ENCODE peak calls at places on chromosomes 2 and 18, in eight cellular contexts. One of them, this sample, is unnamed.

GRCh38 chr18:74303306-74303705 is 11.5 kb upstream of the CYB5A start:
- DNase-seq in C1 segment of cervical spinal cord: no peak
- DNase-seq in non-pigmented ciliary epithelial cell: no peak
- DNase-seq in CD8-positive, alpha-beta memory T cell: no peak
- DNase-seq in Kasumi-1: no peak
- DNase-seq in activated effector memory CD4-positive, alpha-beta T cell treated with anti-CD3 and anti-CD28 coated beads, Interleukin-2, amount 50 U/mL, for 16 hours: no peak
- DNase-seq in foreskin fibroblast: no peak
- DNase-seq in colonic mucosa: no peak
- DNase-seq in this sample: no peak

GRCh38 chr2:241976296-241976695 is 106.8 kb downstream of the RTP5 start:
- DNase-seq in C1 segment of cervical spinal cord: no peak
- DNase-seq in non-pigmented ciliary epithelial cell: no peak
- DNase-seq in CD8-positive, alpha-beta memory T cell: no peak
- DNase-seq in Kasumi-1: no peak
- DNase-seq in activated effector memory CD4-positive, alpha-beta T cell treated with anti-CD3 and anti-CD28 coated beads, Interleukin-2, amount 50 U/mL, for 16 hours: no peak
- DNase-seq in foreskin fibroblast: no peak
- DNase-seq in colonic mucosa: no peak
- DNase-seq in this sample: no peak

GRCh38 chr2:651961-652373 is 25.2 kb downstream of the TMEM18 start:
- DNase-seq in C1 segment of cervical spinal cord: no peak
- DNase-seq in non-pigmented ciliary epithelial cell: no peak
- DNase-seq in CD8-positive, alpha-beta memory T cell: no peak
- DNase-seq in Kasumi-1: no peak
- DNase-seq in activated effector memory CD4-positive, alpha-beta T cell treated with anti-CD3 and anti-CD28 coated beads, Interleukin-2, amount 50 U/mL, for 16 hours: peak
- DNase-seq in foreskin fibroblast: no peak
- DNase-seq in colonic mucosa: no peak
- DNase-seq in this sample: no peak

GRCh38 chr2:102062802-102063201 is 71.0 kb downstream of the IL1R2 start:
- DNase-seq in C1 segment of cervical spinal cord: no peak
- DNase-seq in non-pigmented ciliary epithelial cell: no peak
- DNase-seq in CD8-positive, alpha-beta memory T cell: no peak
- DNase-seq in Kasumi-1: no peak
- DNase-seq in activated effector memory CD4-positive, alpha-beta T cell treated with anti-CD3 and anti-CD28 coated beads, Interleukin-2, amount 50 U/mL, for 16 hours: no peak
- DNase-seq in foreskin fibroblast: no peak
- DNase-seq in colonic mucosa: no peak
- DNase-seq in this sample: no peak

GRCh38 chr2:108988076-108988795 is 784 bp downstream of the EDAR start:
- DNase-seq in C1 segment of cervical spinal cord: no peak
- DNase-seq in non-pigmented ciliary epithelial cell: no peak
- DNase-seq in CD8-positive, alpha-beta memory T cell: no peak
- DNase-seq in Kasumi-1: no peak
- DNase-seq in activated effector memory CD4-positive, alpha-beta T cell treated with anti-CD3 and anti-CD28 coated beads, Interleukin-2, amount 50 U/mL, for 16 hours: no peak
- DNase-seq in foreskin fibroblast: no peak
- DNase-seq in colonic mucosa: no peak
- DNase-seq in this sample: no peak

GRCh38 chr18:36600548-36600947 is 228.3 kb downstream of the TPGS2 start:
- DNase-seq in C1 segment of cervical spinal cord: no peak
- DNase-seq in non-pigmented ciliary epithelial cell: no peak
- DNase-seq in CD8-positive, alpha-beta memory T cell: no peak
- DNase-seq in Kasumi-1: no peak
- DNase-seq in activated effector memory CD4-positive, alpha-beta T cell treated with anti-CD3 and anti-CD28 coated beads, Interleukin-2, amount 50 U/mL, for 16 hours: no peak
- DNase-seq in foreskin fibroblast: no peak
- DNase-seq in colonic mucosa: no peak
- DNase-seq in this sample: no peak

GRCh38 chr2:157759855-157760254 is 116.3 kb downstream of the ACVR1 start:
- DNase-seq in C1 segment of cervical spinal cord: no peak
- DNase-seq in non-pigmented ciliary epithelial cell: no peak
- DNase-seq in CD8-positive, alpha-beta memory T cell: no peak
- DNase-seq in Kasumi-1: no peak
- DNase-seq in activated effector memory CD4-positive, alpha-beta T cell treated with anti-CD3 and anti-CD28 coated beads, Interleukin-2, amount 50 U/mL, for 16 hours: no peak
- DNase-seq in foreskin fibroblast: no peak
- DNase-seq in colonic mucosa: no peak
- DNase-seq in this sample: no peak

GRCh38 chr2:20913460-20913859 is 90.6 kb upstream of the LDAH start:
- DNase-seq in C1 segment of cervical spinal cord: no peak
- DNase-seq in non-pigmented ciliary epithelial cell: no peak
- DNase-seq in CD8-positive, alpha-beta memory T cell: no peak
- DNase-seq in Kasumi-1: no peak
- DNase-seq in activated effector memory CD4-positive, alpha-beta T cell treated with anti-CD3 and anti-CD28 coated beads, Interleukin-2, amount 50 U/mL, for 16 hours: no peak
- DNase-seq in foreskin fibroblast: no peak
- DNase-seq in colonic mucosa: no peak
- DNase-seq in this sample: no peak

GRCh38 chr2:240247241-240247867 is 106.9 kb upstream of the OTOS start:
- DNase-seq in C1 segment of cervical spinal cord: no peak
- DNase-seq in non-pigmented ciliary epithelial cell: no peak
- DNase-seq in CD8-positive, alpha-beta memory T cell: no peak
- DNase-seq in Kasumi-1: no peak
- DNase-seq in activated effector memory CD4-positive, alpha-beta T cell treated with anti-CD3 and anti-CD28 coated beads, Interleukin-2, amount 50 U/mL, for 16 hours: no peak
- DNase-seq in foreskin fibroblast: no peak
- DNase-seq in colonic mucosa: peak
- DNase-seq in this sample: no peak

GRCh38 chr2:86223682-86224560 is 24.7 kb downstream of the MRPL35 start:
- DNase-seq in C1 segment of cervical spinal cord: no peak
- DNase-seq in non-pigmented ciliary epithelial cell: peak
- DNase-seq in CD8-positive, alpha-beta memory T cell: no peak
- DNase-seq in Kasumi-1: no peak
- DNase-seq in activated effector memory CD4-positive, alpha-beta T cell treated with anti-CD3 and anti-CD28 coated beads, Interleukin-2, amount 50 U/mL, for 16 hours: no peak
- DNase-seq in foreskin fibroblast: peak
- DNase-seq in colonic mucosa: no peak
- DNase-seq in this sample: peak

GRCh38 chr18:23380001-23380550 is 73.0 kb upstream of the RIOK3 start:
- DNase-seq in C1 segment of cervical spinal cord: no peak
- DNase-seq in non-pigmented ciliary epithelial cell: peak
- DNase-seq in CD8-positive, alpha-beta memory T cell: no peak
- DNase-seq in Kasumi-1: no peak
- DNase-seq in activated effector memory CD4-positive, alpha-beta T cell treated with anti-CD3 and anti-CD28 coated beads, Interleukin-2, amount 50 U/mL, for 16 hours: no peak
- DNase-seq in foreskin fibroblast: no peak
- DNase-seq in colonic mucosa: no peak
- DNase-seq in this sample: peak

GRCh38 chr2:72924353-72925240 is 7.3 kb downstream of the EMX1 start:
- DNase-seq in C1 segment of cervical spinal cord: no peak
- DNase-seq in non-pigmented ciliary epithelial cell: no peak
- DNase-seq in CD8-positive, alpha-beta memory T cell: no peak
- DNase-seq in Kasumi-1: no peak
- DNase-seq in activated effector memory CD4-positive, alpha-beta T cell treated with anti-CD3 and anti-CD28 coated beads, Interleukin-2, amount 50 U/mL, for 16 hours: peak
- DNase-seq in foreskin fibroblast: no peak
- DNase-seq in colonic mucosa: no peak
- DNase-seq in this sample: no peak

GRCh38 chr2:73297151-73297559 is 3.8 kb upstream of the EGR4 start:
- DNase-seq in C1 segment of cervical spinal cord: no peak
- DNase-seq in non-pigmented ciliary epithelial cell: no peak
- DNase-seq in CD8-positive, alpha-beta memory T cell: no peak
- DNase-seq in Kasumi-1: no peak
- DNase-seq in activated effector memory CD4-positive, alpha-beta T cell treated with anti-CD3 and anti-CD28 coated beads, Interleukin-2, amount 50 U/mL, for 16 hours: no peak
- DNase-seq in foreskin fibroblast: no peak
- DNase-seq in colonic mucosa: no peak
- DNase-seq in this sample: peak

GRCh38 chr18:61893304-61893970 is 630 bp upstream of the RNF152 start:
- DNase-seq in C1 segment of cervical spinal cord: peak
- DNase-seq in non-pigmented ciliary epithelial cell: no peak
- DNase-seq in CD8-positive, alpha-beta memory T cell: no peak
- DNase-seq in Kasumi-1: peak
- DNase-seq in activated effector memory CD4-positive, alpha-beta T cell treated with anti-CD3 and anti-CD28 coated beads, Interleukin-2, amount 50 U/mL, for 16 hours: peak
- DNase-seq in foreskin fibroblast: peak
- DNase-seq in colonic mucosa: peak
- DNase-seq in this sample: peak

GRCh38 chr18:31857516-31858106 is 85.3 kb downstream of the TRAPPC8 start:
- DNase-seq in C1 segment of cervical spinal cord: no peak
- DNase-seq in non-pigmented ciliary epithelial cell: no peak
- DNase-seq in CD8-positive, alpha-beta memory T cell: no peak
- DNase-seq in Kasumi-1: peak
- DNase-seq in activated effector memory CD4-positive, alpha-beta T cell treated with anti-CD3 and anti-CD28 coated beads, Interleukin-2, amount 50 U/mL, for 16 hours: no peak
- DNase-seq in foreskin fibroblast: no peak
- DNase-seq in colonic mucosa: no peak
- DNase-seq in this sample: no peak

GRCh38 chr2:203975912-203976311 is 39.3 kb downstream of the ICOS start:
- DNase-seq in C1 segment of cervical spinal cord: no peak
- DNase-seq in non-pigmented ciliary epithelial cell: no peak
- DNase-seq in CD8-positive, alpha-beta memory T cell: no peak
- DNase-seq in Kasumi-1: no peak
- DNase-seq in activated effector memory CD4-positive, alpha-beta T cell treated with anti-CD3 and anti-CD28 coated beads, Interleukin-2, amount 50 U/mL, for 16 hours: no peak
- DNase-seq in foreskin fibroblast: no peak
- DNase-seq in colonic mucosa: no peak
- DNase-seq in this sample: no peak

GRCh38 chr2:19120941-19121750 is 237.3 kb downstream of the OSR1 start:
- DNase-seq in C1 segment of cervical spinal cord: no peak
- DNase-seq in non-pigmented ciliary epithelial cell: peak
- DNase-seq in CD8-positive, alpha-beta memory T cell: no peak
- DNase-seq in Kasumi-1: peak
- DNase-seq in activated effector memory CD4-positive, alpha-beta T cell treated with anti-CD3 and anti-CD28 coated beads, Interleukin-2, amount 50 U/mL, for 16 hours: no peak
- DNase-seq in foreskin fibroblast: peak
- DNase-seq in colonic mucosa: no peak
- DNase-seq in this sample: peak

GRCh38 chr2:159290289-159290907 is 3.9 kb upstream of the WDSUB1 start:
- DNase-seq in C1 segment of cervical spinal cord: no peak
- DNase-seq in non-pigmented ciliary epithelial cell: peak
- DNase-seq in CD8-positive, alpha-beta memory T cell: no peak
- DNase-seq in Kasumi-1: peak
- DNase-seq in activated effector memory CD4-positive, alpha-beta T cell treated with anti-CD3 and anti-CD28 coated beads, Interleukin-2, amount 50 U/mL, for 16 hours: no peak
- DNase-seq in foreskin fibroblast: peak
- DNase-seq in colonic mucosa: peak
- DNase-seq in this sample: peak

GRCh38 chr2:158004131-158004530 is 97.5 kb upstream of the UPP2 start:
- DNase-seq in C1 segment of cervical spinal cord: no peak
- DNase-seq in non-pigmented ciliary epithelial cell: no peak
- DNase-seq in CD8-positive, alpha-beta memory T cell: no peak
- DNase-seq in Kasumi-1: no peak
- DNase-seq in activated effector memory CD4-positive, alpha-beta T cell treated with anti-CD3 and anti-CD28 coated beads, Interleukin-2, amount 50 U/mL, for 16 hours: no peak
- DNase-seq in foreskin fibroblast: peak
- DNase-seq in colonic mucosa: no peak
- DNase-seq in this sample: peak

GRCh38 chr2:57760448-57760847 is 286.2 kb upstream of the VRK2 start:
- DNase-seq in C1 segment of cervical spinal cord: no peak
- DNase-seq in non-pigmented ciliary epithelial cell: no peak
- DNase-seq in CD8-positive, alpha-beta memory T cell: no peak
- DNase-seq in Kasumi-1: no peak
- DNase-seq in activated effector memory CD4-positive, alpha-beta T cell treated with anti-CD3 and anti-CD28 coated beads, Interleukin-2, amount 50 U/mL, for 16 hours: no peak
- DNase-seq in foreskin fibroblast: no peak
- DNase-seq in colonic mucosa: no peak
- DNase-seq in this sample: no peak

GRCh38 chr18:48543228-48543627 is 4.4 kb downstream of the CTIF start:
- DNase-seq in C1 segment of cervical spinal cord: no peak
- DNase-seq in non-pigmented ciliary epithelial cell: no peak
- DNase-seq in CD8-positive, alpha-beta memory T cell: no peak
- DNase-seq in Kasumi-1: no peak
- DNase-seq in activated effector memory CD4-positive, alpha-beta T cell treated with anti-CD3 and anti-CD28 coated beads, Interleukin-2, amount 50 U/mL, for 16 hours: no peak
- DNase-seq in foreskin fibroblast: no peak
- DNase-seq in colonic mucosa: no peak
- DNase-seq in this sample: peak

GRCh38 chr2:29295843-29296242 is 180.6 kb downstream of the CLIP4 start:
- DNase-seq in C1 segment of cervical spinal cord: no peak
- DNase-seq in non-pigmented ciliary epithelial cell: no peak
- DNase-seq in CD8-positive, alpha-beta memory T cell: no peak
- DNase-seq in Kasumi-1: peak
- DNase-seq in activated effector memory CD4-positive, alpha-beta T cell treated with anti-CD3 and anti-CD28 coated beads, Interleukin-2, amount 50 U/mL, for 16 hours: no peak
- DNase-seq in foreskin fibroblast: peak
- DNase-seq in colonic mucosa: no peak
- DNase-seq in this sample: peak

GRCh38 chr2:174835797-174836255 is 71.6 kb upstream of the CHRNA1 start:
- DNase-seq in C1 segment of cervical spinal cord: no peak
- DNase-seq in non-pigmented ciliary epithelial cell: peak
- DNase-seq in CD8-positive, alpha-beta memory T cell: no peak
- DNase-seq in Kasumi-1: no peak
- DNase-seq in activated effector memory CD4-positive, alpha-beta T cell treated with anti-CD3 and anti-CD28 coated beads, Interleukin-2, amount 50 U/mL, for 16 hours: peak
- DNase-seq in foreskin fibroblast: peak
- DNase-seq in colonic mucosa: no peak
- DNase-seq in this sample: peak

GRCh38 chr18:26438980-26439379 is 109.4 kb downstream of the KCTD1 start:
- DNase-seq in C1 segment of cervical spinal cord: no peak
- DNase-seq in non-pigmented ciliary epithelial cell: no peak
- DNase-seq in CD8-positive, alpha-beta memory T cell: no peak
- DNase-seq in Kasumi-1: peak
- DNase-seq in activated effector memory CD4-positive, alpha-beta T cell treated with anti-CD3 and anti-CD28 coated beads, Interleukin-2, amount 50 U/mL, for 16 hours: no peak
- DNase-seq in foreskin fibroblast: no peak
- DNase-seq in colonic mucosa: no peak
- DNase-seq in this sample: no peak

GRCh38 chr18:4096501-4096900 is 358.6 kb downstream of the DLGAP1 start:
- DNase-seq in C1 segment of cervical spinal cord: no peak
- DNase-seq in non-pigmented ciliary epithelial cell: no peak
- DNase-seq in CD8-positive, alpha-beta memory T cell: no peak
- DNase-seq in Kasumi-1: no peak
- DNase-seq in activated effector memory CD4-positive, alpha-beta T cell treated with anti-CD3 and anti-CD28 coated beads, Interleukin-2, amount 50 U/mL, for 16 hours: no peak
- DNase-seq in foreskin fibroblast: no peak
- DNase-seq in colonic mucosa: no peak
- DNase-seq in this sample: no peak

GRCh38 chr2:169080250-169081035 is 11.1 kb downstream of the DHRS9 start:
- DNase-seq in C1 segment of cervical spinal cord: no peak
- DNase-seq in non-pigmented ciliary epithelial cell: no peak
- DNase-seq in CD8-positive, alpha-beta memory T cell: no peak
- DNase-seq in Kasumi-1: peak
- DNase-seq in activated effector memory CD4-positive, alpha-beta T cell treated with anti-CD3 and anti-CD28 coated beads, Interleukin-2, amount 50 U/mL, for 16 hours: no peak
- DNase-seq in foreskin fibroblast: no peak
- DNase-seq in colonic mucosa: no peak
- DNase-seq in this sample: no peak